ENCODE peak calls at places on chromosome 16, in ten cellular contexts. A, L, V, J, D, Q, W, O, T and K are unnamed samples.

GRCh38 chr16:85819711-85820110 is 20.2 kb downstream of the COX4I1 start:
- DNase-seq in O (no peak), V (no peak), J (no peak), Q (no peak), D (no peak), W (no peak), A (no peak), T (no peak), L (peak; percentile 14), K (no peak)

GRCh38 chr16:6209355-6209930 is 1111.8 kb upstream of the EEF2KMT start:
- DNase-seq in A (peak; percentile 79), O (no peak), V (no peak), D (no peak), L (no peak), J (no peak), W (no peak), Q (no peak), T (no peak), K (no peak)

GRCh38 chr16:57859331-57859730 is 57.0 kb upstream of the KIFC3 start:
- DNase-seq in D (no peak), Q (no peak), V (no peak), A (no peak), L (peak; percentile 22), W (no peak), O (no peak), T (no peak), J (peak; percentile 34), K (peak; percentile 13)

GRCh38 chr16:49461517-49461951 is 87.9 kb downstream of the C16orf78 start:
- DNase-seq in Q (no peak), J (no peak), O (no peak), T (peak; percentile 60), D (no peak), A (peak; percentile 11), L (no peak), V (no peak), W (no peak), K (no peak)

GRCh38 chr16:13036600-13036999 is 135.2 kb downstream of the SHISA9 start:
- DNase-seq in W (no peak), L (peak; percentile 67), O (no peak), J (no peak), Q (no peak), A (peak; percentile 32), D (no peak), T (no peak), V (peak; percentile 10), K (peak; percentile 9)

GRCh38 chr16:9003322-9003721 is 39.6 kb upstream of the USP7 start:
- DNase-seq in T (no peak), A (peak; percentile 88), W (no peak), V (no peak), Q (no peak), D (no peak), L (no peak), O (no peak), J (peak; percentile 72), K (no peak)

GRCh38 chr16:19717319-19717718 is 708 bp downstream of the KNOP1 start:
- DNase-seq in J (no peak), V (no peak), W (no peak), O (no peak), T (no peak), L (no peak), A (no peak), Q (no peak), D (no peak), K (no peak)

GRCh38 chr16:67392301-67393059 is 818 bp downstream of the TPPP3 start:
- DNase-seq in V (no peak), Q (no peak), L (no peak), T (no peak), O (no peak), J (no peak), A (no peak), W (no peak), D (no peak), K (no peak)

GRCh38 chr16:86662195-86662594 is 83.8 kb downstream of the FOXL1 start:
- DNase-seq in J (no peak), V (peak; percentile 44), O (no peak), A (no peak), D (no peak), T (no peak), L (no peak), Q (no peak), W (no peak), K (peak; percentile 57)

GRCh38 chr16:85429776-85430522 is 183.2 kb upstream of the GSE1 start:
- DNase-seq in W (no peak), V (no peak), O (no peak), Q (no peak), A (peak; percentile 11), T (peak; percentile 43), L (no peak), D (no peak), J (no peak), K (no peak)

GRCh38 chr16:31874354-31875111 is 926 bp downstream of the ZNF267 start:
- DNase-seq in W (no peak), O (no peak), J (no peak), V (no peak), T (no peak), D (peak; percentile 38), Q (no peak), A (peak; percentile 49), L (peak; percentile 61), K (peak; percentile 28)

GRCh38 chr16:80806957-80807356 is 2.6 kb upstream of the CDYL2 start:
- DNase-seq in D (no peak), Q (peak; percentile 34), O (no peak), J (no peak), V (peak; percentile 20), T (no peak), W (no peak), A (no peak), L (peak; percentile 60), K (peak; percentile 22)

GRCh38 chr16:85449195-85449884 is 163.8 kb upstream of the GSE1 start:
- DNase-seq in O (no peak), Q (no peak), V (no peak), D (no peak), T (no peak), J (no peak), A (no peak), W (no peak), L (no peak), K (no peak)

GRCh38 chr16:53433930-53434435 is 288 bp upstream of the RBL2 start:
- DNase-seq in O (no peak), V (peak; percentile 42), J (no peak), T (no peak), D (no peak), L (no peak), A (no peak), Q (peak; percentile 73), W (no peak), K (peak; percentile 93)

GRCh38 chr16:80563066-80563465 is 22.3 kb downstream of the DYNLRB2 start:
- DNase-seq in T (no peak), W (no peak), D (no peak), A (no peak), J (no peak), Q (no peak), L (no peak), O (no peak), V (no peak), K (no peak)

GRCh38 chr16:7364054-7364407 is 31.4 kb downstream of the RBFOX1 start:
- DNase-seq in D (peak; percentile 19), V (no peak), A (no peak), Q (no peak), L (no peak), T (no peak), J (no peak), O (no peak), W (no peak), K (no peak)

GRCh38 chr16:1428511-1428910 is 2.4 kb upstream of the PERCC1 start:
- DNase-seq in J (no peak), W (no peak), O (no peak), L (peak; percentile 68), T (peak; percentile 85), D (no peak), Q (peak; percentile 26), V (no peak), A (no peak), K (peak; percentile 29)

GRCh38 chr16:67199808-67200198 is 872 bp downstream of the ELMO3 start:
- DNase-seq in W (no peak), V (no peak), A (peak; percentile 70), L (no peak), D (peak; percentile 61), O (no peak), T (no peak), J (no peak), Q (no peak), K (no peak)

GRCh38 chr16:5056347-5056746 is 9.4 kb downstream of the C16orf89 start:
- DNase-seq in L (peak; percentile 37), Q (peak; percentile 26), T (peak; percentile 80), W (no peak), A (peak; percentile 46), O (no peak), J (no peak), V (no peak), D (peak; percentile 71), K (peak; percentile 44)

GRCh38 chr16:539901-540530 is 12.5 kb downstream of the CAPN15 start:
- DNase-seq in L (no peak), A (no peak), T (no peak), O (no peak), J (no peak), W (no peak), D (no peak), V (no peak), Q (no peak), K (no peak)

GRCh38 chr16:49018259-49018931 is 263.2 kb downstream of the CBLN1 start:
- DNase-seq in Q (no peak), V (no peak), O (no peak), W (no peak), L (no peak), J (no peak), T (no peak), A (no peak), D (no peak), K (no peak)

GRCh38 chr16:72819345-72819744 is 228.6 kb downstream of the ZFHX3 start:
- DNase-seq in T (no peak), A (no peak), O (no peak), Q (no peak), J (no peak), V (peak; percentile 70), L (peak; percentile 68), W (no peak), D (no peak), K (peak; percentile 56)

GRCh38 chr16:1343428-1344242 is 8.0 kb downstream of the TSR3 start:
- DNase-seq in V (no peak), L (no peak), A (peak; percentile 30), D (no peak), W (no peak), J (no peak), T (no peak), Q (no peak), O (no peak), K (no peak)

GRCh38 chr16:4556580-4556979 is 440 bp downstream of the C16orf96 start:
- DNase-seq in V (no peak), L (no peak), D (no peak), Q (no peak), J (no peak), W (no peak), A (no peak), T (no peak), O (no peak), K (no peak)

GRCh38 chr16:84617068-84617630 is 729 bp downstream of the COTL1 start:
- DNase-seq in V (no peak), O (no peak), J (peak; percentile 25), D (peak; percentile 65), W (no peak), Q (peak; percentile 39), T (peak; percentile 91), A (no peak), L (peak; percentile 34), K (no peak)

GRCh38 chr16:88433632-88434352 is 19.3 kb upstream of the ZFPM1 start:
- DNase-seq in V (no peak), T (no peak), Q (no peak), A (no peak), L (no peak), W (no peak), J (no peak), O (no peak), D (no peak), K (no peak)

GRCh38 chr16:3738128-3738527 is 20.8 kb upstream of the TRAP1 start:
- DNase-seq in V (no peak), T (no peak), O (no peak), Q (no peak), L (no peak), W (no peak), A (no peak), J (no peak), D (no peak), K (no peak)

GRCh38 chr16:88649195-88649923 is 1.5 kb downstream of the CYBA start:
- DNase-seq in J (peak; percentile 85), A (no peak), O (no peak), W (no peak), D (no peak), Q (no peak), L (no peak), T (no peak), V (no peak), K (no peak)